ENCODE peak calls at places on chromosomes 1 and 21, in six cellular contexts. T is HL-60, E is body of pancreas, K is transverse colon, C is fibroblast of lung, L is lower lobe of right lung. N is an unnamed sample.
A peak's percentile ranks its signal among the peaks of the same experiment; 100 is the strongest.

GRCh38 chr1:168504064-168504837 is 39.5 kb downstream of the XCL2 start:
- DNase-seq in T (peak; percentile 98), E (peak; percentile 42), K (peak; percentile 35), C (peak; percentile 21), L (peak; percentile 70), N (no peak)

GRCh38 chr1:167561753-167562152 is 8.2 kb upstream of the CREG1 start:
- DNase-seq in T (no peak), E (no peak), K (no peak), C (no peak), L (no peak), N (no peak)

GRCh38 chr21:43754948-43755781 is 20.9 kb downstream of the CSTB start:
- DNase-seq in T (no peak), E (peak; percentile 74), K (no peak), C (no peak), L (no peak), N (no peak)

GRCh38 chr1:11929849-11930248 is 3.6 kb upstream of the KIAA2013 start:
- DNase-seq in T (peak; percentile 58), E (peak; percentile 87), K (peak; percentile 75), C (no peak), L (no peak), N (no peak)

GRCh38 chr1:49200738-49201137 is 424.0 kb upstream of the BEND5 start:
- DNase-seq in T (no peak), E (no peak), K (no peak), C (no peak), L (no peak), N (no peak)

GRCh38 chr1:78279051-78279450 is 211.7 kb upstream of the PTGFR start:
- DNase-seq in T (no peak), E (no peak), K (no peak), C (peak; percentile 98), L (no peak), N (no peak)

GRCh38 chr1:117676615-117677130 is 70.8 kb downstream of the TENT5C start:
- DNase-seq in T (no peak), E (peak; percentile 36), K (no peak), C (no peak), L (no peak), N (no peak)

GRCh38 chr1:23718482-23718881 is 24.8 kb upstream of the ELOA start:
- DNase-seq in T (no peak), E (peak; percentile 29), K (no peak), C (peak; percentile 39), L (no peak), N (no peak)

GRCh38 chr21:18245493-18245967 is 897 bp downstream of the CHODL start:
- DNase-seq in T (no peak), E (no peak), K (no peak), C (peak; percentile 0), L (no peak), N (no peak)

GRCh38 chr1:152983743-152984142 is at the start of gene SPRR1A:
- DNase-seq in T (no peak), E (no peak), K (no peak), C (no peak), L (no peak), N (no peak)

GRCh38 chr1:39182804-39183203 is 21.7 kb upstream of the MACF1 start:
- DNase-seq in T (no peak), E (no peak), K (no peak), C (no peak), L (no peak), N (no peak)

GRCh38 chr1:19678493-19678892 is 13.8 kb downstream of the HTR6 start:
- DNase-seq in T (no peak), E (no peak), K (no peak), C (no peak), L (no peak), N (no peak)

GRCh38 chr1:117061986-117062415 is 1.9 kb downstream of the TTF2 start:
- DNase-seq in T (no peak), E (no peak), K (no peak), C (peak; percentile 89), L (no peak), N (no peak)

GRCh38 chr1:180094705-180095280 is 59.9 kb upstream of the QSOX1 start:
- DNase-seq in T (no peak), E (no peak), K (no peak), C (no peak), L (no peak), N (no peak)

GRCh38 chr21:28375708-28376385 is 616.8 kb downstream of the LTN1 start:
- DNase-seq in T (no peak), E (no peak), K (no peak), C (peak; percentile 68), L (no peak), N (no peak)

GRCh38 chr1:12640237-12640957 is 3.5 kb upstream of the AADACL4 start:
- DNase-seq in T (no peak), E (no peak), K (no peak), C (no peak), L (no peak), N (no peak)

GRCh38 chr1:229107302-229107815 is 163.6 kb upstream of the RAB4A start:
- DNase-seq in T (no peak), E (no peak), K (no peak), C (no peak), L (no peak), N (no peak)

GRCh38 chr1:10629091-10629815 is 154.5 kb downstream of the PEX14 start:
- DNase-seq in T (no peak), E (no peak), K (no peak), C (no peak), L (peak; percentile 31), N (no peak)

GRCh38 chr1:6125366-6125765 is 54.8 kb downstream of the CHD5 start:
- DNase-seq in T (no peak), E (no peak), K (no peak), C (no peak), L (peak; percentile 24), N (no peak)

GRCh38 chr1:42136466-42136865 is 16.7 kb upstream of the GUCA2B start:
- DNase-seq in T (peak; percentile 58), E (no peak), K (no peak), C (no peak), L (no peak), N (no peak)

GRCh38 chr1:112033422-112034120 is 44.1 kb upstream of the KCND3 start:
- DNase-seq in T (no peak), E (peak; percentile 48), K (no peak), C (no peak), L (no peak), N (no peak)

GRCh38 chr1:246564839-246565750 is 966 bp downstream of the TFB2M start:
- DNase-seq in T (no peak), E (no peak), K (no peak), C (no peak), L (no peak), N (no peak)

GRCh38 chr1:47186267-47187185 is 3.3 kb downstream of the PDZK1IP1 start:
- DNase-seq in T (no peak), E (no peak), K (no peak), C (no peak), L (no peak), N (no peak)

GRCh38 chr1:40797668-40798010 is 14.1 kb downstream of the KCNQ4 start:
- DNase-seq in T (no peak), E (no peak), K (no peak), C (no peak), L (no peak), N (no peak)

GRCh38 chr1:42993631-42994121 is 35.0 kb upstream of the SLC2A1 start:
- DNase-seq in T (peak; percentile 82), E (no peak), K (no peak), C (no peak), L (no peak), N (no peak)

GRCh38 chr1:208159542-208160258 is 84.5 kb downstream of the PLXNA2 start:
- DNase-seq in T (no peak), E (peak; percentile 49), K (no peak), C (peak; percentile 93), L (no peak), N (no peak)

GRCh38 chr1:109784551-109785252 is 21.0 kb upstream of the EPS8L3 start:
- DNase-seq in T (no peak), E (no peak), K (peak; percentile 4), C (no peak), L (peak; percentile 44), N (no peak)

GRCh38 chr1:36034692-36035091 is 49.2 kb upstream of the TEKT2 start:
- DNase-seq in T (peak; percentile 67), E (no peak), K (no peak), C (peak; percentile 87), L (no peak), N (peak; percentile 26)

GRCh38 chr21:46008893-46009635 is 27.5 kb downstream of the COL6A1 start:
- DNase-seq in T (no peak), E (no peak), K (no peak), C (no peak), L (no peak), N (no peak)

GRCh38 chr1:32774950-32775634 is 42.1 kb downstream of the YARS1 start:
- DNase-seq in T (no peak), E (peak; percentile 38), K (no peak), C (peak; percentile 79), L (no peak), N (no peak)
- TF ChIP-seq CTCF in T (no peak), E (no peak), K (no peak), C (no peak), L (no peak), N (no peak)

GRCh38 chr1:27632387-27633297 is 2.3 kb downstream of the FGR start:
- DNase-seq in T (peak; percentile 83), E (no peak), K (no peak), C (no peak), L (no peak), N (no peak)
- H3K4me3 ChIP-seq in T (peak overlapping the region; percentile 2), E (no peak overlapping the region), K (no peak overlapping the region), C (no peak overlapping the region), L (peak overlapping the region; percentile 61), N (no peak overlapping the region)

DNA sequence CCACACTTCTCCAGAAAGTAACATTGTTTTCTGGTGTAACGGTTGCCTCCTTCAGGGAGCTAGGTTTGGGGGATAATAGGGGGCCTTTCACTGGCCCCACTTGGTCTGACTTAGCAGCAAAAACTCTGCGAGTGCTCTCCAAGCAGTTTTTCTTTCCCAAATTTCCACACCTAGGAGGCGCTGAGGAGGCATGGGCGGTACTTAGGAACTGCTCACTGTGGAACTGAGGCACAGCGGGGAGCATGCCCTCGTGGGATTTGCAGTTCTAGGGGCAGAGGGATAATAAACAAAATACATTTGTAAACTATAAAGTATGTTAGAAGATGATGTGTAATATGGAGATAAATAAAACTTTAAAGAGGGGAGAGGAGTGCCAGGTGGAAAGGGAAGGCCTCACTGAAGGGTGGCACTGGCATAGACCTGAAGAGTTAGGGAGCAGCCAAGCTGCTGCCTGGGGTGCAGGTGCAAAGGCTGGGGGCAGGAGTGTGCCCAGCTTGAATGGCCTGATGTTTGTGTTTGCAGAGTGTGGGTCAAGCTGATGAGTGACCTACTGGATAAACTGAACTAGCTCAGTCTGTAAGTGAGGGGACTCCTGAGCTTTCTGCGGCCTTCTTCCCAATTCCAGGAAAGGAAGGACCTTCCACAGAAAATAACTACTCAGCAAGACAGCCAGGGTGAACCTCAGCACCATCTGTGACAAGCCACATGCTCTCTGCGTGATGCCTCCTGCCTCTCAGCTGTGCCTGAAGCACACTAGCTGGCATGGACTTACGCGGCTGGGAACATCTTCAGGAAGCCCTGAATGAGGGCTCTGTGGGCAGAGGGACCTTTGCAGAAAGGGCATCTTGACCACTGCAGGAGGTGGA is 1.9 kb downstream of the EPHX1 start:
- DNase-seq in T (no peak), E (peak; percentile 60), K (peak; percentile 27), C (no peak), L (no peak), N (no peak)
- TF ChIP-seq CTCF in T (no peak), E (peak; percentile 53), K (peak; percentile 14), C (peak; percentile 64), L (peak; percentile 44), N (peak; percentile 47)

DNA sequence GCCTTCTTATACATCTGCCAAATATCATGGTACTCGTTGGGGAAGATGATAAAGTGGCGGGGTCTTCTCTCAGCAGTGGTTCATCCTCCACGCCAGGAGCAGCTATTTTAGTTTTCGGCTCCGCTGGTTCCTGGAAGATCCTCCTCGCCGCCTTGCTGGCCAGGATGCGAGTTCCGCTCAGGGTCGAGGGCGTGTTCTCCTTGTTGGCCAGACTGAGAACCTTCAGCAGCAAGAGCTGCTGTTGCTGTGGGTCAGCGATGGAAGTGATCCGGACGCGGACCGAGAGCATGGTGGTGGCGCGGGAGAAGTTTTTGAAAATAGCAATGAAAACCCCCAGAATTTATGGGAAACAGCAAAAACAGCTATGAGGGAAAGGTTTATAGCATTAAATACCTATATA is 11.4 kb upstream of the CFAP126 start:
- DNase-seq in T (no peak), E (no peak), K (no peak), C (no peak), L (no peak), N (no peak)
- H3K4me3 ChIP-seq in T (no peak overlapping the region), E (no peak overlapping the region), K (no peak overlapping the region), C (no peak overlapping the region), L (no peak overlapping the region), N (no peak overlapping the region)